ENCODE peak calls at places on chromosomes 6 and 20, in seven cellular contexts. One of them, this sample, is unnamed.

GRCh38 chr6:7112741-7113313 is 5.1 kb downstream of the RREB1 start:
- DNase-seq in astrocyte: no peak
- DNase-seq in body of pancreas: peak; percentile 56
- DNase-seq in GM23248: peak; percentile 68
- DNase-seq in kidney: peak; percentile 83
- DNase-seq in CD4-positive, CD25-positive, alpha-beta regulatory T cell: peak; percentile 39
- DNase-seq in tibial nerve: no peak
- DNase-seq in this sample: no peak

GRCh38 chr20:36313936-36314335 is 7.8 kb downstream of the DLGAP4 start:
- DNase-seq in tibial nerve: no peak
- DNase-seq in astrocyte: no peak
- DNase-seq in GM23248: no peak
- DNase-seq in kidney: no peak
- DNase-seq in body of pancreas: no peak
- DNase-seq in CD4-positive, CD25-positive, alpha-beta regulatory T cell: no peak
- DNase-seq in this sample: peak; percentile 65

GRCh38 chr6:113466526-113466925 is 390.6 kb upstream of the MARCKS start:
- DNase-seq in body of pancreas: no peak
- DNase-seq in tibial nerve: no peak
- DNase-seq in CD4-positive, CD25-positive, alpha-beta regulatory T cell: no peak
- DNase-seq in GM23248: no peak
- DNase-seq in astrocyte: no peak
- DNase-seq in kidney: no peak
- DNase-seq in this sample: no peak

GRCh38 chr20:64102647-64103354 is 4.6 kb downstream of the NPBWR2 start:
- DNase-seq in body of pancreas: peak; percentile 22
- DNase-seq in CD4-positive, CD25-positive, alpha-beta regulatory T cell: no peak
- DNase-seq in astrocyte: no peak
- DNase-seq in tibial nerve: no peak
- DNase-seq in GM23248: no peak
- DNase-seq in kidney: peak; percentile 79
- DNase-seq in this sample: no peak

GRCh38 chr20:57361517-57361916 is 10.5 kb downstream of the RAE1 start:
- DNase-seq in kidney: no peak
- DNase-seq in astrocyte: peak; percentile 85
- DNase-seq in GM23248: peak; percentile 94
- DNase-seq in tibial nerve: no peak
- DNase-seq in CD4-positive, CD25-positive, alpha-beta regulatory T cell: no peak
- DNase-seq in body of pancreas: no peak
- DNase-seq in this sample: no peak

GRCh38 chr6:56246941-56247653 is at the start of gene COL21A1:
- DNase-seq in tibial nerve: peak; percentile 19
- DNase-seq in kidney: peak; percentile 79
- DNase-seq in astrocyte: no peak
- DNase-seq in GM23248: peak; percentile 53
- DNase-seq in CD4-positive, CD25-positive, alpha-beta regulatory T cell: no peak
- DNase-seq in body of pancreas: peak; percentile 59
- DNase-seq in this sample: peak; percentile 76

GRCh38 chr20:62710886-62711702 is 2.5 kb downstream of the NTSR1 start:
- DNase-seq in tibial nerve: no peak
- DNase-seq in GM23248: peak; percentile 32
- DNase-seq in body of pancreas: no peak
- DNase-seq in kidney: peak; percentile 58
- DNase-seq in CD4-positive, CD25-positive, alpha-beta regulatory T cell: no peak
- DNase-seq in astrocyte: no peak
- DNase-seq in this sample: no peak

GRCh38 chr6:105209950-105210706 is 30.3 kb upstream of the POPDC3 start:
- DNase-seq in GM23248: peak; percentile 93
- DNase-seq in astrocyte: peak; percentile 89
- DNase-seq in kidney: no peak
- DNase-seq in body of pancreas: no peak
- DNase-seq in tibial nerve: no peak
- DNase-seq in CD4-positive, CD25-positive, alpha-beta regulatory T cell: no peak
- DNase-seq in this sample: no peak

GRCh38 chr6:126672654-126673053 is 332.7 kb downstream of the CENPW start:
- DNase-seq in CD4-positive, CD25-positive, alpha-beta regulatory T cell: no peak
- DNase-seq in GM23248: peak; percentile 40
- DNase-seq in tibial nerve: no peak
- DNase-seq in body of pancreas: no peak
- DNase-seq in astrocyte: peak; percentile 32
- DNase-seq in kidney: no peak
- DNase-seq in this sample: no peak

GRCh38 chr6:161272600-161273355 is 1.1 kb downstream of the AGPAT4 start:
- DNase-seq in astrocyte: peak; percentile 81
- DNase-seq in tibial nerve: no peak
- DNase-seq in GM23248: peak; percentile 83
- DNase-seq in CD4-positive, CD25-positive, alpha-beta regulatory T cell: no peak
- DNase-seq in body of pancreas: peak; percentile 51
- DNase-seq in kidney: no peak
- DNase-seq in this sample: no peak

GRCh38 chr6:148873154-148873553 is 126.3 kb downstream of the UST start:
- DNase-seq in kidney: peak; percentile 48
- DNase-seq in astrocyte: no peak
- DNase-seq in body of pancreas: no peak
- DNase-seq in tibial nerve: no peak
- DNase-seq in CD4-positive, CD25-positive, alpha-beta regulatory T cell: no peak
- DNase-seq in GM23248: no peak
- DNase-seq in this sample: no peak

GRCh38 chr20:58697201-58697866 is 4.7 kb downstream of the NPEPL1 start:
- DNase-seq in body of pancreas: peak; percentile 3
- DNase-seq in astrocyte: no peak
- DNase-seq in GM23248: no peak
- DNase-seq in kidney: peak; percentile 43
- DNase-seq in tibial nerve: peak; percentile 8
- DNase-seq in CD4-positive, CD25-positive, alpha-beta regulatory T cell: no peak
- DNase-seq in this sample: no peak

GRCh38 chr20:50133474-50134217 is 19.9 kb downstream of the PEDS1 start:
- DNase-seq in astrocyte: no peak
- DNase-seq in body of pancreas: no peak
- DNase-seq in kidney: no peak
- DNase-seq in tibial nerve: no peak
- DNase-seq in CD4-positive, CD25-positive, alpha-beta regulatory T cell: no peak
- DNase-seq in GM23248: no peak
- DNase-seq in this sample: no peak

GRCh38 chr6:105995403-105995699 is 90.8 kb upstream of the PRDM1 start:
- DNase-seq in kidney: no peak
- DNase-seq in astrocyte: no peak
- DNase-seq in GM23248: no peak
- DNase-seq in CD4-positive, CD25-positive, alpha-beta regulatory T cell: no peak
- DNase-seq in body of pancreas: no peak
- DNase-seq in tibial nerve: no peak
- DNase-seq in this sample: no peak

GRCh38 chr20:10954137-10954840 is 280.5 kb upstream of the JAG1 start:
- DNase-seq in tibial nerve: no peak
- DNase-seq in kidney: peak; percentile 66
- DNase-seq in GM23248: no peak
- DNase-seq in astrocyte: peak; percentile 66
- DNase-seq in CD4-positive, CD25-positive, alpha-beta regulatory T cell: no peak
- DNase-seq in body of pancreas: peak; percentile 70
- DNase-seq in this sample: no peak

GRCh38 chr6:37517411-37517812 is 17.7 kb upstream of the CCDC167 start:
- DNase-seq in astrocyte: no peak
- DNase-seq in tibial nerve: no peak
- DNase-seq in CD4-positive, CD25-positive, alpha-beta regulatory T cell: peak; percentile 86
- DNase-seq in kidney: no peak
- DNase-seq in body of pancreas: no peak
- DNase-seq in GM23248: peak; percentile 61
- DNase-seq in this sample: no peak

GRCh38 chr6:37514840-37515239 is 15.1 kb upstream of the CCDC167 start:
- DNase-seq in body of pancreas: peak; percentile 20
- DNase-seq in astrocyte: no peak
- DNase-seq in CD4-positive, CD25-positive, alpha-beta regulatory T cell: no peak
- DNase-seq in kidney: no peak
- DNase-seq in GM23248: no peak
- DNase-seq in tibial nerve: no peak
- DNase-seq in this sample: no peak

GRCh38 chr6:37516920-37517405 is 17.3 kb upstream of the CCDC167 start:
- DNase-seq in GM23248: no peak
- DNase-seq in CD4-positive, CD25-positive, alpha-beta regulatory T cell: no peak
- DNase-seq in body of pancreas: no peak
- DNase-seq in tibial nerve: no peak
- DNase-seq in astrocyte: no peak
- DNase-seq in kidney: no peak
- DNase-seq in this sample: no peak

GRCh38 chr6:37515712-37516075 is 16.0 kb upstream of the CCDC167 start:
- DNase-seq in CD4-positive, CD25-positive, alpha-beta regulatory T cell: no peak
- DNase-seq in astrocyte: no peak
- DNase-seq in tibial nerve: no peak
- DNase-seq in kidney: no peak
- DNase-seq in GM23248: no peak
- DNase-seq in body of pancreas: no peak
- DNase-seq in this sample: no peak

DNA sequence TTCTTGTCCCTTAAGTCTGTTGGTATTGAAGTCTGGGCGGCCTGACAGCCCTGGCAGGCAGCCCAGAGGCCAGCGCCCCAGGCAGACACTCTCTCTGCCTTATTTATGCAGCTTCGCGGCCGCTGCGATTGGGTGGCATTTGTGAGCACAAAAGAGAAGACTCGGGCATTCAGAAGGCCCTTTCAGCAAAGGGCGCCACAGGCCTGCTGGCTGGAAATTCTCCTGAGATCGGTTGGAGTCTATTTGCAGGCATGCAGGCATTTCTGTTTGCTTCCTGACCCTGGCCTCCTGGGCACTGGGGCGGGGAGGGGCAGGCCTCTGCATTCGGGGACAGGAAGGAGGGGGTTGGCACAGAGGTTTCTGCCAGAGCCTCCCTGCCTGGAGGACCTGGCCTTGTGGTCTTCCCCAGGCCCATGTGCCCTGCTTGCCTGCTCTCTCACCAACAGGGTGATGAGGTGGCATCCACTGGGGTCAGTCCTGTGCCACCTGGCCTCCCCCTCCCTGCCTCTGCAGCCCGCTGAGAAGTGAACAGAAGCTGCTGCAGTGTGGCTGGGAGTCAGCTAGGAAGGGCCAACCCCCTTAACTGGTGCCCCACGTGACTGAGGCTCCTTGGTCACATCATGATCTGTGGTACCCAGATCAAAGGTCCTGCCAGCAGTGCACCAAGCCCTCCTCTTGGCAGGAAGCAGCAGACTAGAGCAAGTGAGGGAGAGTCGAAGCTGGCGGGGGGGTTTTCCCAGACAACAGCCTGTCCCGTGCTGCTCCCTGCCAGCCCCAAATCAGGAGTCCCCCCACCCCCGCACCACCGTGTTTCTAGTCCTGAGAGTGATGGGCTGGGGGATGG is 16.6 kb upstream of the CCDC167 start:
- DNase-seq in tibial nerve: no peak
- DNase-seq in body of pancreas: peak; percentile 67
- DNase-seq in CD4-positive, CD25-positive, alpha-beta regulatory T cell: peak; percentile 91
- DNase-seq in kidney: peak; percentile 85
- DNase-seq in astrocyte: no peak
- DNase-seq in GM23248: no peak
- DNase-seq in this sample: no peak
- H3K27ac ChIP-seq in tibial nerve: peak overlapping the region; percentile 64
- H3K27ac ChIP-seq in body of pancreas: peak overlapping the region; percentile 53
- H3K27ac ChIP-seq in CD4-positive, CD25-positive, alpha-beta regulatory T cell: peak overlapping the region; percentile 99
- H3K27ac ChIP-seq in kidney: peak overlapping the region; percentile 8
- H3K27ac ChIP-seq in astrocyte: no peak overlapping the region
- H3K27ac ChIP-seq in GM23248: no peak overlapping the region
- H3K27ac ChIP-seq in this sample: peak overlapping the region; percentile 24

GRCh38 chr6:40192516-40192915 is 258.3 kb upstream of the MOCS1 start:
- DNase-seq in CD4-positive, CD25-positive, alpha-beta regulatory T cell: no peak
- DNase-seq in GM23248: no peak
- DNase-seq in kidney: no peak
- DNase-seq in body of pancreas: no peak
- DNase-seq in tibial nerve: no peak
- DNase-seq in astrocyte: no peak
- DNase-seq in this sample: no peak
- H3K27ac ChIP-seq in CD4-positive, CD25-positive, alpha-beta regulatory T cell: no peak overlapping the region
- H3K27ac ChIP-seq in GM23248: no peak overlapping the region
- H3K27ac ChIP-seq in kidney: no peak overlapping the region
- H3K27ac ChIP-seq in body of pancreas: no peak overlapping the region
- H3K27ac ChIP-seq in tibial nerve: no peak overlapping the region
- H3K27ac ChIP-seq in astrocyte: no peak overlapping the region
- H3K27ac ChIP-seq in this sample: no peak overlapping the region

GRCh38 chr20:33827629-33828325 is 16.6 kb downstream of the CHMP4B start:
- DNase-seq in tibial nerve: no peak
- DNase-seq in GM23248: no peak
- DNase-seq in CD4-positive, CD25-positive, alpha-beta regulatory T cell: no peak
- DNase-seq in kidney: no peak
- DNase-seq in astrocyte: no peak
- DNase-seq in body of pancreas: no peak
- DNase-seq in this sample: no peak

GRCh38 chr20:33828326-33828834 is 17.2 kb downstream of the CHMP4B start:
- DNase-seq in tibial nerve: no peak
- DNase-seq in kidney: no peak
- DNase-seq in CD4-positive, CD25-positive, alpha-beta regulatory T cell: no peak
- DNase-seq in astrocyte: no peak
- DNase-seq in body of pancreas: no peak
- DNase-seq in GM23248: no peak
- DNase-seq in this sample: no peak

GRCh38 chr20:33828912-33829560 is 17.9 kb downstream of the CHMP4B start:
- DNase-seq in GM23248: no peak
- DNase-seq in body of pancreas: peak; percentile 62
- DNase-seq in kidney: no peak
- DNase-seq in CD4-positive, CD25-positive, alpha-beta regulatory T cell: no peak
- DNase-seq in tibial nerve: no peak
- DNase-seq in astrocyte: no peak
- DNase-seq in this sample: no peak

GRCh38 chr20:33830371-33830770 is 19.2 kb downstream of the CHMP4B start:
- DNase-seq in CD4-positive, CD25-positive, alpha-beta regulatory T cell: no peak
- DNase-seq in tibial nerve: no peak
- DNase-seq in kidney: no peak
- DNase-seq in body of pancreas: peak; percentile 14
- DNase-seq in astrocyte: no peak
- DNase-seq in GM23248: peak; percentile 35
- DNase-seq in this sample: no peak

GRCh38 chr20:33829636-33830035 is 18.5 kb downstream of the CHMP4B start:
- DNase-seq in astrocyte: no peak
- DNase-seq in body of pancreas: no peak
- DNase-seq in tibial nerve: no peak
- DNase-seq in GM23248: no peak
- DNase-seq in CD4-positive, CD25-positive, alpha-beta regulatory T cell: no peak
- DNase-seq in kidney: no peak
- DNase-seq in this sample: no peak
- H3K27ac ChIP-seq in astrocyte: no peak overlapping the region
- H3K27ac ChIP-seq in body of pancreas: peak overlapping the region; percentile 56
- H3K27ac ChIP-seq in tibial nerve: no peak overlapping the region
- H3K27ac ChIP-seq in GM23248: no peak overlapping the region
- H3K27ac ChIP-seq in CD4-positive, CD25-positive, alpha-beta regulatory T cell: no peak overlapping the region
- H3K27ac ChIP-seq in kidney: no peak overlapping the region
- H3K27ac ChIP-seq in this sample: no peak overlapping the region

DNA sequence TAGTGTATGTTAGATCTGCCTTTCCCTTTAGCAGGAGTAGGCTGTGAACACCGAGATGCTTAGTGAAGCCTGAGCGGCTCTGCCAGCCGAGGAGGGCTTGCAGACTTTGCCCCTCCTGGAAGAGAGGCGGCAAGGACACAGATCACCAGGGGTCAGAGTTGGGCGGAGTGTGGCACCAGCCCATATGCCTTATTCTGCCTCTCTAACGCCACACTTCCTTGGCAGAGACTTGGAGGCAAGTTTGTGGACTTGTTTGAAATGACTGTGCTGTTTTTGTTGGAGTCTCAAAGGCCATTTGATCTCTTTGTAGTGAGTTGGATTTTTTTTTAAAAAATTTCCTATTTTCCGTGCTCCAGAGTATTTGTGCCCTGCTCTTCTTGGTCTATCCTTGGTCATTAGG is 44.5 kb upstream of the CLDN20 start:
- DNase-seq in GM23248: no peak
- DNase-seq in body of pancreas: no peak
- DNase-seq in kidney: no peak
- DNase-seq in CD4-positive, CD25-positive, alpha-beta regulatory T cell: no peak
- DNase-seq in astrocyte: no peak
- DNase-seq in tibial nerve: no peak
- DNase-seq in this sample: peak; percentile 53
- H3K27ac ChIP-seq in GM23248: no peak overlapping the region
- H3K27ac ChIP-seq in body of pancreas: no peak overlapping the region
- H3K27ac ChIP-seq in kidney: no peak overlapping the region
- H3K27ac ChIP-seq in CD4-positive, CD25-positive, alpha-beta regulatory T cell: no peak overlapping the region
- H3K27ac ChIP-seq in astrocyte: no peak overlapping the region
- H3K27ac ChIP-seq in tibial nerve: no peak overlapping the region
- H3K27ac ChIP-seq in this sample: peak overlapping the region; percentile 45